ENCODE peak calls at places on chromosomes 13 and 19, in eight cellular contexts. S is stimulated activated CD4-positive, alpha-beta T cell treated with anti-CD3 and anti-CD28 coated beads, Interleukin-1b, Interleukin-23, amount 100 ng/mL, for 4 hours; H is non-pigmented ciliary epithelial cell; W is activated CD4-positive, alpha-beta T cell treated with anti-CD3 and anti-CD28 coated beads for 48 hours; G is GM12865; M is iris pigment epithelial cell; N is stomach; O is fibroblast of lung. B is an unnamed sample.

GRCh38 chr19:11495481-11495880 is 10.2 kb downstream of the ZNF653 start:
- DNase-seq in O (no peak), G (no peak), N (no peak), S (no peak), H (no peak), M (no peak), W (no peak), B (no peak)

GRCh38 chr13:50587122-50587521 is 256.4 kb downstream of the DLEU7 start:
- DNase-seq in W (no peak), N (no peak), H (no peak), O (no peak), M (no peak), G (no peak), S (no peak), B (no peak)

GRCh38 chr13:48954086-48954485 is 21.6 kb upstream of the FNDC3A start:
- DNase-seq in S (no peak), W (no peak), M (peak), G (no peak), N (no peak), O (peak), H (no peak), B (no peak)

GRCh38 chr19:43705729-43706128 is 10.1 kb upstream of the IRGC start:
- DNase-seq in N (no peak), G (no peak), O (no peak), S (no peak), M (no peak), H (no peak), W (no peak), B (no peak)

GRCh38 chr13:43266953-43267615 is 243.7 kb downstream of the DNAJC15 start:
- DNase-seq in H (no peak), N (no peak), O (no peak), M (no peak), S (no peak), G (no peak), W (no peak), B (no peak)

GRCh38 chr19:11152318-11153062 is 3.1 kb downstream of the SPC24 start:
- DNase-seq in S (no peak), H (no peak), O (peak), W (no peak), N (peak), G (no peak), M (peak), B (peak)

GRCh38 chr13:25901460-25902376 is 150.1 kb downstream of the SHISA2 start:
- DNase-seq in N (no peak), O (peak), H (peak), S (peak), M (peak), W (peak), G (peak), B (peak)

GRCh38 chr13:75353786-75354193 is 128.2 kb downstream of the TBC1D4 start:
- DNase-seq in S (no peak), M (no peak), G (peak), O (no peak), W (no peak), H (no peak), N (no peak), B (no peak)

GRCh38 chr19:48751835-48752510 is 468 bp downstream of the FUT1 start:
- DNase-seq in G (no peak), N (no peak), W (no peak), O (no peak), S (no peak), M (no peak), H (no peak), B (no peak)

GRCh38 chr13:110818747-110819146 is 96.1 kb downstream of the ANKRD10 start:
- DNase-seq in G (no peak), O (no peak), H (no peak), M (no peak), N (no peak), S (no peak), W (no peak), B (no peak)

GRCh38 chr19:39144487-39145071 is 19.0 kb downstream of the PAK4 start:
- DNase-seq in W (no peak), N (no peak), H (no peak), G (no peak), S (no peak), O (peak), M (no peak), B (peak)

GRCh38 chr19:32233885-32234284 is 111.5 kb upstream of the ZNF507 start:
- DNase-seq in H (no peak), M (no peak), G (no peak), O (no peak), W (no peak), N (no peak), S (no peak), B (no peak)

B was measured in prostate gland.